ENCODE peak calls at places on chromosomes 13 and 19, in seven cellular contexts. One of them, this sample, is unnamed.

GRCh38 chr19:33301011-33301899 is 1.1 kb downstream of the CEBPA start:
- DNase-seq in psoas muscle: peak; percentile 75
- DNase-seq in AG04450: no peak
- DNase-seq in type B pancreatic cell: no peak
- DNase-seq in GM12864: no peak
- DNase-seq in RWPE1: no peak
- DNase-seq in ovary: no peak
- DNase-seq in this sample: no peak

GRCh38 chr19:45152504-45153338 is 8.1 kb downstream of the NKPD1 start:
- DNase-seq in GM12864: no peak
- DNase-seq in type B pancreatic cell: no peak
- DNase-seq in RWPE1: no peak
- DNase-seq in AG04450: no peak
- DNase-seq in ovary: peak; percentile 67
- DNase-seq in psoas muscle: peak; percentile 67
- DNase-seq in this sample: no peak

GRCh38 chr13:24087611-24088235 is 72.8 kb upstream of the SPATA13 start:
- DNase-seq in type B pancreatic cell: no peak
- DNase-seq in GM12864: no peak
- DNase-seq in ovary: peak; percentile 54
- DNase-seq in RWPE1: no peak
- DNase-seq in psoas muscle: no peak
- DNase-seq in AG04450: no peak
- DNase-seq in this sample: no peak

GRCh38 chr19:30887042-30887441 is 462.2 kb downstream of the TSHZ3 start:
- DNase-seq in GM12864: no peak
- DNase-seq in ovary: no peak
- DNase-seq in psoas muscle: peak; percentile 54
- DNase-seq in RWPE1: no peak
- DNase-seq in type B pancreatic cell: no peak
- DNase-seq in AG04450: no peak
- DNase-seq in this sample: no peak

GRCh38 chr19:51548213-51548651 is 16.8 kb upstream of the SIGLEC6 start:
- DNase-seq in ovary: no peak
- DNase-seq in type B pancreatic cell: no peak
- DNase-seq in psoas muscle: no peak
- DNase-seq in GM12864: no peak
- DNase-seq in RWPE1: no peak
- DNase-seq in AG04450: no peak
- DNase-seq in this sample: no peak

GRCh38 chr19:42577016-42577415 is 17.7 kb downstream of the CEACAM8 start:
- DNase-seq in type B pancreatic cell: no peak
- DNase-seq in GM12864: no peak
- DNase-seq in AG04450: no peak
- DNase-seq in ovary: no peak
- DNase-seq in psoas muscle: no peak
- DNase-seq in RWPE1: no peak
- DNase-seq in this sample: no peak

GRCh38 chr19:30881986-30882385 is 467.2 kb downstream of the TSHZ3 start:
- DNase-seq in psoas muscle: no peak
- DNase-seq in type B pancreatic cell: peak; percentile 37
- DNase-seq in GM12864: no peak
- DNase-seq in RWPE1: no peak
- DNase-seq in ovary: no peak
- DNase-seq in AG04450: no peak
- DNase-seq in this sample: no peak

GRCh38 chr13:37806666-37807065 is 62.9 kb downstream of the TRPC4 start:
- DNase-seq in RWPE1: no peak
- DNase-seq in AG04450: no peak
- DNase-seq in psoas muscle: no peak
- DNase-seq in type B pancreatic cell: no peak
- DNase-seq in GM12864: no peak
- DNase-seq in ovary: no peak
- DNase-seq in this sample: no peak

GRCh38 chr19:40799558-40800338 is 757 bp downstream of the EGLN2 start:
- DNase-seq in ovary: peak; percentile 58
- DNase-seq in psoas muscle: peak; percentile 76
- DNase-seq in type B pancreatic cell: no peak
- DNase-seq in AG04450: no peak
- DNase-seq in RWPE1: no peak
- DNase-seq in GM12864: no peak
- DNase-seq in this sample: no peak

GRCh38 chr19:27765912-27766725 is 1446.8 kb downstream of the UQCRFS1 start:
- DNase-seq in type B pancreatic cell: peak; percentile 22
- DNase-seq in RWPE1: no peak
- DNase-seq in psoas muscle: no peak
- DNase-seq in AG04450: no peak
- DNase-seq in ovary: no peak
- DNase-seq in GM12864: no peak
- DNase-seq in this sample: no peak

GRCh38 chr19:56221851-56222250 is 19.8 kb downstream of the ZSCAN5C start:
- DNase-seq in RWPE1: no peak
- DNase-seq in GM12864: no peak
- DNase-seq in type B pancreatic cell: no peak
- DNase-seq in ovary: no peak
- DNase-seq in psoas muscle: no peak
- DNase-seq in AG04450: no peak
- DNase-seq in this sample: no peak

GRCh38 chr19:41934849-41935374 is 6.7 kb upstream of the ERFL start:
- DNase-seq in GM12864: no peak
- DNase-seq in psoas muscle: peak; percentile 75
- DNase-seq in AG04450: peak; percentile 13
- DNase-seq in ovary: peak; percentile 44
- DNase-seq in RWPE1: peak; percentile 63
- DNase-seq in type B pancreatic cell: peak; percentile 84
- DNase-seq in this sample: no peak

GRCh38 chr19:55358943-55359908 is 3.8 kb downstream of the GARIN5B start:
- DNase-seq in AG04450: no peak
- DNase-seq in type B pancreatic cell: no peak
- DNase-seq in psoas muscle: no peak
- DNase-seq in RWPE1: no peak
- DNase-seq in ovary: no peak
- DNase-seq in GM12864: no peak
- DNase-seq in this sample: no peak

GRCh38 chr19:55345818-55346724 is 6.4 kb downstream of the KMT5C start:
- DNase-seq in AG04450: no peak
- DNase-seq in psoas muscle: peak; percentile 81
- DNase-seq in GM12864: no peak
- DNase-seq in RWPE1: no peak
- DNase-seq in ovary: no peak
- DNase-seq in type B pancreatic cell: no peak
- DNase-seq in this sample: no peak

GRCh38 chr13:113761136-113761535 is 2.1 kb downstream of the TMEM255B start:
- DNase-seq in type B pancreatic cell: no peak
- DNase-seq in RWPE1: no peak
- DNase-seq in GM12864: no peak
- DNase-seq in AG04450: no peak
- DNase-seq in ovary: no peak
- DNase-seq in psoas muscle: no peak
- DNase-seq in this sample: no peak

GRCh38 chr13:113762075-113762474 is 3.0 kb downstream of the TMEM255B start:
- DNase-seq in type B pancreatic cell: no peak
- DNase-seq in AG04450: no peak
- DNase-seq in RWPE1: no peak
- DNase-seq in psoas muscle: no peak
- DNase-seq in ovary: no peak
- DNase-seq in GM12864: no peak
- DNase-seq in this sample: no peak

GRCh38 chr13:113759525-113760137 is 605 bp downstream of the TMEM255B start:
- DNase-seq in AG04450: no peak
- DNase-seq in ovary: peak; percentile 24
- DNase-seq in RWPE1: peak; percentile 34
- DNase-seq in GM12864: no peak
- DNase-seq in psoas muscle: no peak
- DNase-seq in type B pancreatic cell: no peak
- DNase-seq in this sample: no peak

GRCh38 chr13:113756441-113757097 is 2.5 kb upstream of the TMEM255B start:
- DNase-seq in psoas muscle: no peak
- DNase-seq in type B pancreatic cell: no peak
- DNase-seq in ovary: no peak
- DNase-seq in RWPE1: no peak
- DNase-seq in GM12864: no peak
- DNase-seq in AG04450: no peak
- DNase-seq in this sample: no peak

DNA sequence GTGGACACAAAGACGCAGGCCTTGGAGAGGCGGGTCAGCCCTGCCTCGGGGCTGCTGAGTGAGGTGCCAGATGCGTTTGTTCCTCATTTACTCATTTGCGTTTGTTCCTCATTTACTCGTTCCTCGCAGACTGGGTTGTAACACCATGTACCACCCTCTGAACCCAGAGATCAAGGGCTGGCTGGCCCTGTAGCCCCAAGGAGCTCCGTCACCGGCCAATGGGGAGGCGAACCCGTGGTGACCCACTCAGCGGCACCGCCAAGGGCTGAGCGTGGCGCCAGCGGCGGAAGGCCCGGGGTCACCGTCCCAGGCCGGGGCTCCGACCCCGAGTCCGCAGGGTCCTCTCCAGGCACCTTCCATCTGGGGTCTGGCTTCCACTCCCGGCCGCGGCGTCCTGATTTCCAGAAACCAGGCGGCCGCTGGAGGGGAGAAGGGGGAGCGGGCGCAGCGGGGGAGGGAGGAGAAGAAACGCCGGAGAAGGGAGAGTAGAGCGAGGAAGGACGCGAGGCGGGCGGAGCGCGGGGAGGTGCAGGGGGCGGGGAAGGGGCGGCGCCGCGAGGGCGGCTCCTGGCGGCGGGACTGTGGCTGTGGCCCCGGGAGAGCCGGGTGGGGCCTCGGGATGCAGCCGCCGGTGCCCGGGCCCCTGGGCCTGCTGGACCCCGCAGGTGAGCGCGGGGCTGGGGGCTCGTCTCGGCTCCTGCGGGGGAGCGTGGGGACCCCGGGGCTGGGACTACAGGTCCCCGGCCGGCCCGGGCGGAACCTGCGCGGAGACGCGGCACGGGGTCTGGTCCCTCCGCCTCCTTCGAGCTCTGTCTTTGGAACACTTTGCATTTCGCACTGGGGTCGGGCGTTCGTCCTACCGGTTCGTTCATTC is at the start of gene TMEM255B:
- DNase-seq in RWPE1: peak; percentile 95
- DNase-seq in psoas muscle: peak; percentile 90
- DNase-seq in GM12864: no peak
- DNase-seq in ovary: peak; percentile 86
- DNase-seq in type B pancreatic cell: peak; percentile 82
- DNase-seq in AG04450: peak; percentile 15
- DNase-seq in this sample: no peak
- TF ChIP-seq CTCF in RWPE1: peak; percentile 37
- TF ChIP-seq CTCF in psoas muscle: peak; percentile 39
- TF ChIP-seq CTCF in GM12864: peak; percentile 14
- TF ChIP-seq CTCF in ovary: no peak
- TF ChIP-seq CTCF in type B pancreatic cell: peak; percentile 59
- TF ChIP-seq CTCF in AG04450: no peak
- TF ChIP-seq CTCF in this sample: peak; percentile 15

GRCh38 chr19:38543807-38544568 is 73.8 kb downstream of the MAP4K1 start:
- DNase-seq in psoas muscle: peak; percentile 94
- DNase-seq in type B pancreatic cell: no peak
- DNase-seq in ovary: peak; percentile 46
- DNase-seq in RWPE1: peak; percentile 94
- DNase-seq in AG04450: peak; percentile 24
- DNase-seq in GM12864: peak; percentile 68
- DNase-seq in this sample: peak; percentile 45

GRCh38 chr19:38542040-38542439 is 75.7 kb downstream of the MAP4K1 start:
- DNase-seq in psoas muscle: no peak
- DNase-seq in AG04450: no peak
- DNase-seq in GM12864: no peak
- DNase-seq in RWPE1: no peak
- DNase-seq in type B pancreatic cell: no peak
- DNase-seq in ovary: no peak
- DNase-seq in this sample: no peak

GRCh38 chr19:38543286-38543806 is 74.4 kb downstream of the MAP4K1 start:
- DNase-seq in GM12864: no peak
- DNase-seq in ovary: no peak
- DNase-seq in psoas muscle: no peak
- DNase-seq in RWPE1: no peak
- DNase-seq in type B pancreatic cell: no peak
- DNase-seq in AG04450: no peak
- DNase-seq in this sample: no peak

GRCh38 chr19:38545596-38545995 is 72.2 kb downstream of the MAP4K1 start:
- DNase-seq in ovary: no peak
- DNase-seq in AG04450: no peak
- DNase-seq in RWPE1: no peak
- DNase-seq in psoas muscle: no peak
- DNase-seq in type B pancreatic cell: no peak
- DNase-seq in GM12864: no peak
- DNase-seq in this sample: no peak

GRCh38 chr19:38544569-38545315 is 73.0 kb downstream of the MAP4K1 start:
- DNase-seq in ovary: no peak
- DNase-seq in RWPE1: no peak
- DNase-seq in psoas muscle: no peak
- DNase-seq in type B pancreatic cell: no peak
- DNase-seq in GM12864: no peak
- DNase-seq in AG04450: peak; percentile 7
- DNase-seq in this sample: peak; percentile 52
- TF ChIP-seq CTCF in ovary: no peak
- TF ChIP-seq CTCF in RWPE1: no peak
- TF ChIP-seq CTCF in psoas muscle: no peak
- TF ChIP-seq CTCF in type B pancreatic cell: peak; percentile 76
- TF ChIP-seq CTCF in GM12864: peak; percentile 63
- TF ChIP-seq CTCF in AG04450: peak; percentile 62
- TF ChIP-seq CTCF in this sample: no peak

GRCh38 chr13:45454204-45454603 is 10.5 kb upstream of the COG3 start:
- DNase-seq in type B pancreatic cell: no peak
- DNase-seq in GM12864: no peak
- DNase-seq in psoas muscle: no peak
- DNase-seq in AG04450: no peak
- DNase-seq in ovary: no peak
- DNase-seq in RWPE1: no peak
- DNase-seq in this sample: no peak
- TF ChIP-seq CTCF in type B pancreatic cell: no peak
- TF ChIP-seq CTCF in GM12864: no peak
- TF ChIP-seq CTCF in psoas muscle: no peak
- TF ChIP-seq CTCF in AG04450: no peak
- TF ChIP-seq CTCF in ovary: no peak
- TF ChIP-seq CTCF in RWPE1: no peak
- TF ChIP-seq CTCF in this sample: no peak

GRCh38 chr13:97852181-97852874 is 101.1 kb upstream of the IPO5 start:
- DNase-seq in GM12864: no peak
- DNase-seq in type B pancreatic cell: no peak
- DNase-seq in AG04450: no peak
- DNase-seq in psoas muscle: no peak
- DNase-seq in ovary: no peak
- DNase-seq in RWPE1: no peak
- DNase-seq in this sample: no peak

GRCh38 chr13:97851269-97851668 is 102.2 kb upstream of the IPO5 start:
- DNase-seq in AG04450: no peak
- DNase-seq in GM12864: no peak
- DNase-seq in ovary: no peak
- DNase-seq in type B pancreatic cell: no peak
- DNase-seq in psoas muscle: no peak
- DNase-seq in RWPE1: no peak
- DNase-seq in this sample: no peak

GRCh38 chr13:97853550-97853949 is 99.9 kb upstream of the IPO5 start:
- DNase-seq in AG04450: no peak
- DNase-seq in ovary: no peak
- DNase-seq in type B pancreatic cell: no peak
- DNase-seq in GM12864: no peak
- DNase-seq in psoas muscle: no peak
- DNase-seq in RWPE1: no peak
- DNase-seq in this sample: no peak

GRCh38 chr13:97848886-97849285 is 104.6 kb upstream of the IPO5 start:
- DNase-seq in type B pancreatic cell: no peak
- DNase-seq in AG04450: no peak
- DNase-seq in GM12864: no peak
- DNase-seq in RWPE1: no peak
- DNase-seq in psoas muscle: no peak
- DNase-seq in ovary: no peak
- DNase-seq in this sample: no peak

GRCh38 chr13:97849305-97849704 is 104.2 kb upstream of the IPO5 start:
- DNase-seq in AG04450: peak; percentile 3
- DNase-seq in RWPE1: peak; percentile 18
- DNase-seq in GM12864: peak; percentile 27
- DNase-seq in psoas muscle: no peak
- DNase-seq in type B pancreatic cell: no peak
- DNase-seq in ovary: no peak
- DNase-seq in this sample: no peak
- TF ChIP-seq CTCF in AG04450: peak; percentile 53
- TF ChIP-seq CTCF in RWPE1: no peak
- TF ChIP-seq CTCF in GM12864: peak; percentile 25
- TF ChIP-seq CTCF in psoas muscle: no peak
- TF ChIP-seq CTCF in type B pancreatic cell: peak; percentile 58
- TF ChIP-seq CTCF in ovary: no peak
- TF ChIP-seq CTCF in this sample: peak; percentile 47

This sample was measured in LNCaP clone FGC.